ENCODE peak calls at places on chromosomes 7 and 10, in five cellular contexts. R is hepatocyte, Y is RWPE2, H is astrocyte of the spinal cord, I is fibroblast of mammary gland. P is an unnamed sample.

GRCh38 chr7:96686305-96686704 is 23.3 kb downstream of the SEM1 start:
- DNase-seq in I (peak), R (no peak), Y (no peak), H (peak), P (no peak)

GRCh38 chr7:51732951-51733350 is 416.3 kb upstream of the COBL start:
- DNase-seq in R (no peak), I (no peak), H (no peak), Y (no peak), P (no peak)

GRCh38 chr10:9331583-9332008 is 1277.1 kb downstream of the GATA3 start:
- DNase-seq in Y (no peak), H (peak), R (peak), I (peak), P (peak)

GRCh38 chr7:46930336-46930735 is 651.6 kb downstream of the TNS3 start:
- DNase-seq in R (peak), I (peak), H (peak), Y (peak), P (peak)

GRCh38 chr10:99843310-99843709 is 60.9 kb downstream of the ABCC2 start:
- DNase-seq in I (peak), Y (no peak), H (no peak), R (no peak), P (peak)

GRCh38 chr7:76008156-76008687 is 13.8 kb upstream of the TMEM120A start:
- DNase-seq in Y (no peak), R (no peak), I (no peak), H (no peak), P (peak)

GRCh38 chr10:4655406-4655805 is 170.6 kb upstream of the AKR1E2 start:
- DNase-seq in Y (no peak), I (no peak), H (no peak), R (no peak), P (no peak)

GRCh38 chr7:158633055-158633956 is 45.7 kb upstream of the PTPRN2 start:
- DNase-seq in I (no peak), R (no peak), H (no peak), Y (no peak), P (no peak)

GRCh38 chr7:47191316-47191715 is 390.6 kb downstream of the TNS3 start:
- DNase-seq in H (no peak), R (no peak), Y (no peak), I (no peak), P (no peak)

GRCh38 chr10:70666960-70667798 is 5.1 kb upstream of the ADAMTS14 start:
- DNase-seq in H (no peak), Y (no peak), I (no peak), R (no peak), P (no peak)

GRCh38 chr10:70551491-70551890 is 51.0 kb downstream of the PRF1 start:
- DNase-seq in Y (no peak), I (no peak), R (no peak), H (peak), P (no peak)

GRCh38 chr7:636396-636795 is 90.1 kb upstream of the DNAAF5 start:
- DNase-seq in I (no peak), H (no peak), Y (no peak), R (no peak), P (peak)

GRCh38 chr7:28128608-28129007 is 52.0 kb downstream of the JAZF1 start:
- DNase-seq in Y (no peak), I (no peak), R (no peak), H (peak), P (peak)

GRCh38 chr10:76052798-76053473 is 621.5 kb downstream of the LRMDA start:
- DNase-seq in H (no peak), R (no peak), I (no peak), Y (no peak), P (no peak)

GRCh38 chr7:106217089-106217542 is 67.7 kb downstream of the NAMPT start:
- DNase-seq in R (peak), I (peak), H (peak), Y (no peak), P (peak)

GRCh38 chr7:98463837-98464557 is 63.1 kb upstream of the BAIAP2L1 start:
- DNase-seq in I (no peak), R (no peak), H (no peak), Y (no peak), P (no peak)

GRCh38 chr10:98404571-98405396 is 10.2 kb downstream of the PYROXD2 start:
- DNase-seq in Y (no peak), R (no peak), I (peak), H (peak), P (peak)

GRCh38 chr7:2886900-2887299 is 42.8 kb upstream of the GNA12 start:
- DNase-seq in R (peak), I (peak), H (peak), Y (no peak), P (peak)

GRCh38 chr10:44960482-44961230 is 1.1 kb downstream of the RASSF4 start:
- DNase-seq in I (no peak), R (no peak), H (no peak), Y (no peak), P (no peak)

GRCh38 chr10:29534590-29534989 is 100.2 kb downstream of the SVIL start:
- DNase-seq in I (no peak), Y (no peak), H (no peak), R (no peak), P (no peak)

GRCh38 chr10:97067716-97068391 is 117.9 kb downstream of the SLIT1 start:
- DNase-seq in H (no peak), R (no peak), Y (no peak), I (no peak), P (no peak)

GRCh38 chr10:116079355-116079754 is 193.7 kb downstream of the GFRA1 start:
- DNase-seq in I (no peak), H (no peak), R (no peak), Y (no peak), P (no peak)

GRCh38 chr10:14837756-14838581 is at the start of the genes CDNF, HSPA14 and MSANTD7:
- DNase-seq in I (peak), Y (peak), H (peak), R (peak), P (peak)
- H3K4me3 ChIP-seq in I (peak), Y (peak), H (peak), R (peak), P (peak)

DNA sequence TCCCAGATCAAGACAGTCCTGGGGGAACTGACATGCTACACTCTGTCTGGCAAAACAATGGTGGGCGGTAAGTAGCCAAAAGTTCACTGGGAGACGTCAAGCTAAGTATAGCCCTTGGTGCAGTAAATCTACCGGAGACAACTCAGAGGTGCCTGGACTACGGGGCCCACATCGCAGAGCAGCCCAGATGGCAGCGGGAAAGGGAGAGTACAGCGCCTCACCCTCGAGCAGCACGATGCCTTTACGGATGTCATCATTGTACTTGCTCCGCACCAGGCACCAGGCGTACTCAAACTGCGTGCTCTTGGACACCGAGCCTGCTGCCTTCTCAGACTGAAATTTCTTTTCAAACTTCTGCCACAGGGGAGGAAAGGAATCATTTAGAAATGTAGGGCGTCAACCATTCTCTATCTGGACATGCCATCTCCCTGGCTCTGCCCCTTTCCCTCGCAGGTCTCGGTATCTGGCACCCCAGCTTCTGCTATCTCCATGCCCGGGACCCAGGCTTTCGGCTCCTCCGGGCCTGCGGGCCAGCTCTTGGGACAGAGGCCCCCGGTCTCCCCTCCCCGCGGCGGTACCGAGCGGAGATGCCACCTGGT is 996 bp downstream of the FIS1 start:
- DNase-seq in Y (no peak), I (peak), R (no peak), H (no peak), P (peak)
- TF ChIP-seq CTCF in Y (no peak), I (no peak), R (no peak), H (no peak), P (no peak)

DNA sequence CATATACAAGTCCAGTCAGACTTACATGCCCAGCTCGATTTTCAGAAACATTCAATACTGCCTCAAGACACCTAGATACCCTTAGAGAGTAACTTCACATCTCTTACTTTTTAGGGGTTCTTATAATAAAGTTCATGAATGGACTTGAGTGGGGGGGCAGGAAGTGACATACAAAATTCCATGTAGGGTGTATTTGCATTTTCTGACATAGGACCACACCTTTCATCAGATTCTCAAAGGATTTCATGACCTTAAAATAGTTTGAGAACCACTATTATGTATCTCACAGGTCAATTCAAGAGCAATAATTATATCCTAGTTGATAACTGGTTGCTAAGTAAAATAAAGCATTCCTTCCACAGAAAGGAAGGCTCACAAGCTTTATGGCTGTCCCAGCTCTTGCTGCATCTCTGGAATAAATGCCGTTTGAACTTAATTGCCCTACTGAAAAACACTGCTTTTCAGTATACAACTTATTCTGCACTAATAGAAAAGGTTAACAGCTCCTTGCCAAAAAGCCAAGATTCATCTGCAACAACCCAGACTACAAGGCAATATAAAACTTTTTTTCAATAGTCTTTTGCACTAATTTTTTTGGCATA is 2.3 kb downstream of the P4HA1 start:
- DNase-seq in H (peak), R (peak), Y (no peak), I (peak), P (peak)
- H3K4me3 ChIP-seq in H (peak), R (peak), Y (peak), I (peak), P (peak)

GRCh38 chr10:23528419-23528818 is 89.5 kb downstream of the OTUD1 start:
- DNase-seq in Y (no peak), H (no peak), R (no peak), I (no peak), P (no peak)

GRCh38 chr10:23523251-23523650 is 84.4 kb downstream of the OTUD1 start:
- DNase-seq in R (no peak), Y (no peak), I (no peak), H (no peak), P (no peak)

GRCh38 chr10:23522345-23522744 is 83.5 kb downstream of the OTUD1 start:
- DNase-seq in R (no peak), H (no peak), I (peak), Y (no peak), P (peak)

GRCh38 chr10:23521735-23522134 is 82.9 kb downstream of the OTUD1 start:
- DNase-seq in I (no peak), R (no peak), H (no peak), Y (no peak), P (no peak)

DNA sequence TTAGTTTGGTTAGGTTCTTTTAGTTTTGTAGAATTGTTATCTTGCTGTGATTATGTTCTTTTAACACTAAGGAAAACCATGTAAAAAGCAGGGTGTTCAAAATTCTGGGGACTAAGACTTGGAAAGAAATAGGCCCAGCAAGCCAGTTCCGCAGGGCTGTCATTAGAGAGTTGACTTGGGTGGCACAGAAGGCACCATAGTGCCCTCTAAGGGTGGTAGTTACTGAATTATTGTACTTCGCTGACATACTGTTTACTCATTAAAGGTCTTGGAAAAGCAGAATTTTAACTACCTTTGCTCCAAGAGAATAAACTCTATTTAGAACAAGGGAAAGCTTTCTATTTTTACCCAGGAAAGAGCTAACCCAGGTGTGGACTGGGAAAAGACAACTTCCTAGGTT is 86.5 kb downstream of the OTUD1 start:
- DNase-seq in R (peak), Y (no peak), H (peak), I (peak), P (peak)
- TF ChIP-seq CTCF in R (peak), Y (peak), H (no peak), I (peak), P (no peak)

DNA sequence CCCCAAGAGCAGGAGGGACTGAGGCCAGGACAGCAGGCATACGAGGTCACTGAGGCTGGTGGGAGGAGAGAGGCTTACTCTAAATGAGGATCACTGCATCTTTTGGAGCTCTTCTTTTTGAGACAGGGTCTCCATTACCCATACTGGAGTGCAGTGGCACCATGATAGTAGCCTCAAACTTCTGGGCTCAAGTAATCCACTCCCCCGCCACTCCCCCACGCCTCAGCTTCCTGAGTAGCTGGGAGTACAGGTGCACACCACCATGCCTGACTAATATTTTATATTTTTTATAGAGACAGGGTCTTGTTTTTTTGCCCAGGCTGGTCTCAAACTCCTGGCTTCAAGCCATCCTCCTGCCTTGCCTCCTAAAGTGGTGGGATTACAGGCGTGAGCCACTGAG is 25.8 kb downstream of the OGDH start:
- DNase-seq in R (no peak), H (no peak), I (no peak), Y (no peak), P (no peak)
- H3K4me3 ChIP-seq in R (no peak), H (no peak), I (no peak), Y (no peak), P (no peak)

GRCh38 chr7:151339651-151340377 is 1.8 kb upstream of the NUB1 start:
- DNase-seq in H (no peak), Y (no peak), I (no peak), R (no peak), P (no peak)

GRCh38 chr7:151341357-151342101 is at the start of gene NUB1:
- DNase-seq in H (peak), I (peak), R (peak), Y (peak), P (peak)

GRCh38 chr7:151342811-151343210 is 1.2 kb downstream of the NUB1 start:
- DNase-seq in Y (no peak), I (no peak), H (no peak), R (no peak), P (no peak)

GRCh38 chr7:151342102-151342646 is 562 bp downstream of the NUB1 start:
- DNase-seq in Y (no peak), H (peak), I (peak), R (no peak), P (no peak)

GRCh38 chr7:151340794-151341356 is 737 bp upstream of the NUB1 start:
- DNase-seq in I (no peak), Y (no peak), H (no peak), R (no peak), P (no peak)
- TF ChIP-seq CTCF in I (no peak), Y (no peak), H (no peak), R (no peak), P (peak)

DNA sequence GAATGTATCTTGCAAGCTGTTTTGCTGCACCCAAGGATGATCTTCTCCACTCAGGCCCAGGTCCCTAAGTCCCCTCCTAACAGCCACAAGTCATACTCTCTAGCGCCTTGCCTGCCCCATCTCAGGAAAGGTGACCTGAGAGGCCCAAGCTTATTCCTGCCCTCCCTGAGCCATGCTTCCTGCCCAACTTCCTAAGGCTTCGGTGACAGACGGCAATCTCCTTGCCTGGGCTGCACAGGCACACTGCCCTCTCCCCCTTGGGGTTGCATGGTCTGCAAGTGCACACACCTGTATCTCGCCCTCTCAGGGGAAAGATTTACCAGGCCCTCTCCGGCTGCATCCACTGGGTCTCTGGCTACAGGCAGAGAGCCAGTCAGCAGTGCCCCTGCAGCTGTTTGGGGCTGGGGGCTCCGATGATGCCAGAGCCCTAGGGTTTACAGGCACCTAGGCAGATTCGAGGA is 771 bp upstream of the ADIRF start:
- DNase-seq in R (no peak), I (no peak), H (no peak), Y (no peak), P (no peak)
- H3K4me3 ChIP-seq in R (no peak), I (peak), H (no peak), Y (no peak), P (peak)

GRCh38 chr7:23298885-23299769 is at the start of gene MALSU1:
- DNase-seq in I (peak), R (peak), H (peak), Y (peak), P (peak)
- TF ChIP-seq CTCF in I (no peak), R (no peak), H (no peak), Y (no peak), P (no peak)